ENCODE peak calls at places on chromosome 2, in five cellular contexts. B is neural progenitor cell, T is IMR-90, V is psoas muscle, Z is adrenal gland. E is an unnamed sample.

GRCh38 chr2:204331180-204331579 is 214.1 kb upstream of the PARD3B start:
- DNase-seq in B (no peak), T (peak; percentile 51), V (no peak), Z (no peak), E (no peak)

GRCh38 chr2:20621366-20622295 is 29.3 kb downstream of the HS1BP3 start:
- DNase-seq in B (no peak), T (no peak), V (no peak), Z (peak; percentile 49), E (no peak)

GRCh38 chr2:237262838-237263771 is 150.9 kb downstream of the COL6A3 start:
- DNase-seq in B (no peak), T (peak; percentile 89), V (no peak), Z (no peak), E (no peak)

GRCh38 chr2:235495373-235496238 is 1.8 kb downstream of the AGAP1 start:
- DNase-seq in B (peak; percentile 51), T (no peak), V (no peak), Z (no peak), E (no peak)

GRCh38 chr2:97805776-97806175 is 92.4 kb downstream of the ZAP70 start:
- DNase-seq in B (no peak), T (no peak), V (no peak), Z (no peak), E (no peak)

GRCh38 chr2:202322435-202322834 is 53.7 kb upstream of the BMPR2 start:
- DNase-seq in B (no peak), T (no peak), V (no peak), Z (no peak), E (no peak)

GRCh38 chr2:111135910-111136297 is 15.2 kb downstream of the BCL2L11 start:
- DNase-seq in B (peak; percentile 27), T (peak; percentile 40), V (peak; percentile 84), Z (no peak), E (no peak)

GRCh38 chr2:203936535-203936934 is at the start of gene ICOS:
- DNase-seq in B (no peak), T (no peak), V (no peak), Z (no peak), E (no peak)

GRCh38 chr2:112705576-112705975 is 15.2 kb upstream of the NT5DC4 start:
- DNase-seq in B (no peak), T (no peak), V (no peak), Z (no peak), E (peak; percentile 34)

GRCh38 chr2:50084086-50084843 is 930.0 kb upstream of the FSHR start:
- DNase-seq in B (no peak), T (no peak), V (no peak), Z (no peak), E (no peak)

GRCh38 chr2:98805412-98806265 is 74.7 kb upstream of the MGAT4A start:
- DNase-seq in B (peak; percentile 15), T (peak; percentile 8), V (no peak), Z (peak; percentile 65), E (peak; percentile 85)

GRCh38 chr2:19541884-19542283 is 183.5 kb upstream of the OSR1 start:
- DNase-seq in B (no peak), T (no peak), V (no peak), Z (no peak), E (no peak)

GRCh38 chr2:173076557-173077345 is 1.1 kb downstream of the MAP3K20 start:
- DNase-seq in B (peak; percentile 68), T (peak; percentile 48), V (peak; percentile 51), Z (no peak), E (peak; percentile 47)

GRCh38 chr2:173075056-173075780 is 428 bp upstream of the MAP3K20 start:
- DNase-seq in B (peak; percentile 29), T (no peak), V (no peak), Z (no peak), E (no peak)

GRCh38 chr2:173077506-173078177 is 2.0 kb downstream of the MAP3K20 start:
- DNase-seq in B (no peak), T (peak; percentile 68), V (no peak), Z (no peak), E (peak; percentile 51)

GRCh38 chr2:173079141-173079540 is 3.5 kb downstream of the MAP3K20 start:
- DNase-seq in B (no peak), T (peak; percentile 70), V (no peak), Z (no peak), E (no peak)

GRCh38 chr2:173075781-173076556 is at the start of gene MAP3K20:
- DNase-seq in B (peak; percentile 76), T (peak; percentile 71), V (peak; percentile 82), Z (peak; percentile 75), E (peak; percentile 79)
- TF ChIP-seq CTCF in B (peak; percentile 39), T (peak; percentile 54), V (peak; percentile 40), Z (peak; percentile 39), E (peak; percentile 39)

DNA sequence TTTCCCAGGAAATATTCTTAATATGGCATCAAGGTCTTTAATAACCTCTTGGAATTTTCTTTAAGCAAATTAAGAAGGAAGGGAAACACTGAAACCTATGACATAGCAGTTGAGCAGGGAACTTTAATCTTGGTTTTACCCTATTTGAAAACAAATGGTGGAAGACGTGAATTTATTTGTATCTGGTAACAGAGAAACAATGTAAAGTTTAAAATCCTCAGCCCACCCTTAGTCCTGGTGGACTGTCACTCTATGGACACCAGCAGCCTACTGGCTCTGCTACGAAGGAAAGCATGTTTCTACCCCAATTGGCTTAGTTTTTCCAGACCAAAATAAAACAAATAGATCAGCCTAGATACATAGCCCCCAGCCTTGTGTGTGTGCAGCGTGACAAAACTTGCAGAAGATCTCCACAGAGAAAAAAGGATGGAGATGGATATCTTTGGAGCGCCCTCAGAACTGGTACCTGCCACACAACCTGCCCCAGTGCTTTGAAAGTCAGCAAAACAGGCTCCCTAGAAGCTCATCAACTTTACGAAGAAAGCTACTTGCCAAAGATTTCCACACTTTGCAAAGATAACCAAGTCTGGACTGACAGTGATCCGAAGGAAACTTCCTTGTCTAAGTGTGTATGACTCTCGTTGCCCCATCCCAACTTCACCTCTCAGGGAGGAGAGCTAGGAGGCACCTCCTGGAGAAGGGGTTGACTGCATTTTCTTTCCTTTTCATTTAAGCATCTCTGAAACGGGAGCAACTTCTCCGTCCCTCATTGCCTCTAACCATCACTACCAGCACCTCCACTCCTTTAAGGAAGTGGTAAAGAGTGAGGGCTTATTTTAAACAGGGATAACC is 7.3 kb downstream of the ZEB2 start:
- DNase-seq in B (no peak), T (no peak), V (no peak), Z (no peak), E (no peak)
- H3K4me1 ChIP-seq in B (peaks cover 77% of the 10 kb centered on the region), T (peaks cover 28% of the 10 kb centered on the region), V (peaks cover 46% of the 10 kb centered on the region), Z (peaks cover 60% of the 10 kb centered on the region), E (peaks cover 75% of the 10 kb centered on the region)

GRCh38 chr2:1713839-1714236 is 30.5 kb downstream of the PXDN start:
- DNase-seq in B (no peak), T (no peak), V (no peak), Z (no peak), E (no peak)

GRCh38 chr2:1716441-1716840 is 27.9 kb downstream of the PXDN start:
- DNase-seq in B (no peak), T (no peak), V (no peak), Z (no peak), E (no peak)

GRCh38 chr2:1714291-1715064 is 29.8 kb downstream of the PXDN start:
- DNase-seq in B (no peak), T (no peak), V (no peak), Z (no peak), E (no peak)

GRCh38 chr2:1717129-1717528 is 27.2 kb downstream of the PXDN start:
- DNase-seq in B (peak; percentile 61), T (no peak), V (no peak), Z (no peak), E (no peak)

GRCh38 chr2:1715184-1716012 is 28.9 kb downstream of the PXDN start:
- DNase-seq in B (no peak), T (no peak), V (no peak), Z (no peak), E (peak; percentile 52)
- H3K27ac ChIP-seq in B (no peak overlapping the region), T (no peak overlapping the region), V (peak overlapping the region; percentile 39), Z (no peak overlapping the region), E (no peak overlapping the region)

DNA sequence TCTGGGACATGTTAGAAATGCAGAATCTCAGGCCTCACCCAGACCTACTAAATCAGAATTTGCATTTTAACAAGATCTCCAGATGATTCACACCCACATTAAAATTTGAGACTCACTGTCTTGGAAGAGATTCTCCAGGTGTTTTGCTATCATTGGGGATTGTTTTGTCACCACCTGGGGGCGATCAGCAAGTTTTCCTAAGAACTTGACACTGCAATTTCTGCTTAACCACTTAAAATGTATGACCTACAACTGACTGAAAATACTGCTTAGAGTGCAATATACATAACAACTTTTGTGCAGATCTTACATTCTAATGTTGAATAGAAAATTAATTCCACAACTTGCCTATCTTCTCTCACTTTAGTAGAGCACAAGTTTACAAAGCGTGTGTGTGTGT is 18.9 kb upstream of the ITGA4 start:
- DNase-seq in B (no peak), T (no peak), V (no peak), Z (no peak), E (no peak)
- TF ChIP-seq CTCF in B (peak; percentile 30), T (no peak), V (no peak), Z (no peak), E (no peak)

GRCh38 chr2:54593249-54593648 is 130.2 kb upstream of the EML6 start:
- DNase-seq in B (no peak), T (no peak), V (no peak), Z (no peak), E (no peak)
- H3K4me1 ChIP-seq in B (no peaks in the 10 kb centered on the region), T (peaks cover 10% of the 10 kb centered on the region), V (peaks cover 42% of the 10 kb centered on the region), Z (peaks cover 76% of the 10 kb centered on the region), E (peaks cover 23% of the 10 kb centered on the region)

GRCh38 chr2:182448371-182448770 is 21.5 kb upstream of the PDE1A start:
- DNase-seq in B (no peak), T (no peak), V (no peak), Z (no peak), E (no peak)
- H3K27ac ChIP-seq in B (no peak overlapping the region), T (no peak overlapping the region), V (no peak overlapping the region), Z (no peak overlapping the region), E (no peak overlapping the region)